ENCODE peak calls at places on chromosome 21, in five cellular contexts. X, C, A, E and Q are unnamed samples.

GRCh38 chr21:42463861-42464515 is 32.0 kb downstream of the RSPH1 start:
- DNase-seq in X (no peak), C (peak), A (peak), E (peak), Q (peak)

GRCh38 chr21:42671778-42672593 is 18.6 kb downstream of the PDE9A start:
- DNase-seq in X (no peak), C (no peak), A (peak), E (no peak), Q (peak)

GRCh38 chr21:42319368-42319767 is 4.2 kb upstream of the TFF3 start:
- DNase-seq in X (no peak), C (no peak), A (no peak), E (no peak), Q (no peak)

GRCh38 chr21:22544747-22545146 is 1546.5 kb downstream of the NCAM2 start:
- DNase-seq in X (no peak), C (no peak), A (no peak), E (no peak), Q (no peak)

GRCh38 chr21:44999428-44999971 is 59.7 kb downstream of the SLX9 start:
- DNase-seq in X (no peak), C (no peak), A (no peak), E (no peak), Q (no peak)

GRCh38 chr21:46094401-46095105 is 3.4 kb upstream of the COL6A2 start:
- DNase-seq in X (no peak), C (no peak), A (no peak), E (no peak), Q (no peak)

GRCh38 chr21:29514652-29515247 is 216.0 kb downstream of the BACH1 start:
- DNase-seq in X (no peak), C (no peak), A (no peak), E (no peak), Q (no peak)

GRCh38 chr21:35699360-35699759 is 361.0 kb downstream of the SETD4 start:
- DNase-seq in X (no peak), C (no peak), A (no peak), E (no peak), Q (no peak)

GRCh38 chr21:17455451-17455850 is 57.4 kb upstream of the CXADR start:
- DNase-seq in X (no peak), C (no peak), A (no peak), E (no peak), Q (no peak)

GRCh38 chr21:20040768-20041167 is 957.4 kb upstream of the NCAM2 start:
- DNase-seq in X (no peak), C (no peak), A (no peak), E (no peak), Q (peak)

GRCh38 chr21:25639167-25639921 is at the start of gene JAM2:
- DNase-seq in X (peak), C (peak), A (peak), E (no peak), Q (peak)

GRCh38 chr21:41207401-41208388 is 39.7 kb downstream of the BACE2 start:
- DNase-seq in X (peak), C (peak), A (no peak), E (peak), Q (no peak)

GRCh38 chr21:39647476-39647875 is 34.7 kb downstream of the B3GALT5 start:
- DNase-seq in X (no peak), C (no peak), A (no peak), E (no peak), Q (peak)

GRCh38 chr21:42272984-42273600 is 42.1 kb downstream of the TFF3 start:
- DNase-seq in X (no peak), C (no peak), A (no peak), E (no peak), Q (no peak)

GRCh38 chr21:27571706-27572105 is 604.8 kb upstream of the ADAMTS5 start:
- DNase-seq in X (no peak), C (peak), A (no peak), E (no peak), Q (peak)

GRCh38 chr21:27407296-27407695 is 440.4 kb upstream of the ADAMTS5 start:
- DNase-seq in X (no peak), C (no peak), A (no peak), E (no peak), Q (no peak)

GRCh38 chr21:25385912-25386474 is 221.3 kb downstream of the MRPL39 start:
- DNase-seq in X (peak), C (peak), A (peak), E (peak), Q (peak)

GRCh38 chr21:45430521-45431501 is 25.8 kb downstream of the COL18A1 start:
- DNase-seq in X (no peak), C (no peak), A (peak), E (no peak), Q (no peak)